ENCODE peak calls at places on chromosome 15, in four cellular contexts. I is GM12878, Z is WTC11, X is HepG2. Y is an unnamed sample.

GRCh38 chr15:40937762-40938529 is 8.8 kb downstream of the DLL4 start:
- DNase-seq in I (no peak), Z (no peak), X (no peak), Y (no peak)

GRCh38 chr15:58221591-58222241 is 83.5 kb downstream of the AQP9 start:
- DNase-seq in I (no peak), Z (peak), X (peak), Y (peak)

GRCh38 chr15:80645494-80646065 is 49.5 kb upstream of the ABHD17C start:
- DNase-seq in I (no peak), Z (no peak), X (no peak), Y (no peak)

GRCh38 chr15:48796930-48797329 is 13.9 kb downstream of the CEP152 start:
- DNase-seq in I (peak), Z (no peak), X (no peak), Y (no peak)

GRCh38 chr15:74422723-74423442 is 10.9 kb downstream of the SEMA7A start:
- DNase-seq in I (no peak), Z (peak), X (peak), Y (no peak)

GRCh38 chr15:74994236-74994635 is 1.1 kb upstream of the SCAMP5 start:
- DNase-seq in I (no peak), Z (no peak), X (no peak), Y (no peak)

GRCh38 chr15:76199106-76200082 is 111.9 kb downstream of the ETFA start:
- DNase-seq in I (no peak), Z (no peak), X (no peak), Y (peak)

GRCh38 chr15:26212109-26212508 is 349.0 kb upstream of the ATP10A start:
- DNase-seq in I (no peak), Z (no peak), X (no peak), Y (no peak)

GRCh38 chr15:25810631-25811077 is 52.5 kb downstream of the ATP10A start:
- DNase-seq in I (no peak), Z (no peak), X (no peak), Y (no peak)

GRCh38 chr15:31227954-31228542 is 98.6 kb upstream of the KLF13 start:
- DNase-seq in I (no peak), Z (no peak), X (no peak), Y (no peak)

GRCh38 chr15:62254137-62254934 is 89.3 kb upstream of the C2CD4B start:
- DNase-seq in I (no peak), Z (peak), X (peak), Y (peak)

GRCh38 chr15:22786868-22787698 is 639 bp downstream of the NIPA1 start:
- DNase-seq in I (no peak), Z (peak), X (peak), Y (peak)

GRCh38 chr15:39247574-39247973 is 333.3 kb upstream of the THBS1 start:
- DNase-seq in I (no peak), Z (no peak), X (no peak), Y (no peak)

GRCh38 chr15:75455982-75456531 is 4.6 kb upstream of the SIN3A start:
- DNase-seq in I (peak), Z (no peak), X (peak), Y (peak)

GRCh38 chr15:87477759-87478687 is 778.5 kb downstream of the NTRK3 start:
- DNase-seq in I (no peak), Z (no peak), X (no peak), Y (no peak)

GRCh38 chr15:73753250-73754130 is at the start of gene INSYN1:
- DNase-seq in I (no peak), Z (peak), X (no peak), Y (no peak)

GRCh38 chr15:50876989-50877360 is 31.5 kb upstream of the AP4E1 start:
- DNase-seq in I (no peak), Z (peak), X (peak), Y (peak)

GRCh38 chr15:60945196-60945595 is 283.9 kb downstream of the RORA start:
- DNase-seq in I (no peak), Z (no peak), X (no peak), Y (no peak)

GRCh38 chr15:60949034-60949977 is 279.8 kb downstream of the RORA start:
- DNase-seq in I (no peak), Z (no peak), X (no peak), Y (no peak)
- TF ChIP-seq CBFB in I (no peak), Z (no peak), X (no peak), Y (no peak)

GRCh38 chr15:85754993-85755392 is 39.7 kb downstream of the KLHL25 start:
- DNase-seq in I (no peak), Z (no peak), X (no peak), Y (no peak)
- TF ChIP-seq CBFB in I (no peak), Z (no peak), X (no peak), Y (no peak)

GRCh38 chr15:99683000-99683670 is 50.1 kb downstream of the LYSMD4 start:
- DNase-seq in I (no peak), Z (no peak), X (no peak), Y (no peak)
- TF ChIP-seq CBFB in I (no peak), Z (no peak), X (no peak), Y (no peak)

GRCh38 chr15:85920926-85921325 is 126.2 kb upstream of the KLHL25 start:
- DNase-seq in I (no peak), Z (no peak), X (no peak), Y (no peak)
- TF ChIP-seq CBFB in I (no peak), Z (no peak), X (no peak), Y (no peak)

GRCh38 chr15:32649336-32649735 is 7.8 kb downstream of the SCG5 start:
- DNase-seq in I (no peak), Z (no peak), X (peak), Y (no peak)
- TF ChIP-seq CBFB in I (no peak), Z (no peak), X (no peak), Y (no peak)

DNA sequence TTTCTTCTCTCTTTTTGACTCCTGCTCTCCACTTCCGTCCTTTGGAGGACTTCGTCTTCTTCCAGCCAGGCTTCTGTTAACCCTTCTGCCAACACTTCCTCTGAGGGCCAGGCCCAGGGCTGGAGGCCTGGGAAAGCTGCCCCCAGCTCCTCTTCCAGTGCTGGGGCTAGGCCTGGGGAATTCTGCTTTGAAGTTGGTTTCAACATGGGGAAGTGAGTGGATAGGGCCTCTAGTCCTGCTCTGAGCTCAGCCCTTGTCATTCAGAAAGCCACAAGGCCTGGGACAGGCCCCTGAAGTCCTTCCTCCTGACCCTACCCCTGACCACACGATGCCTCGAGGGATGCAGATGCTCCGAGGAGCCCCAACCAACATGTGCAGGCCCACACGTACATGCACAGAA is 53.9 kb upstream of the HERC1 start:
- DNase-seq in I (no peak), Z (no peak), X (no peak), Y (no peak)
- TF ChIP-seq CBFB in I (no peak), Z (no peak), X (no peak), Y (no peak)

GRCh38 chr15:64619880-64620839 is 155.2 kb downstream of the RBPMS2 start:
- DNase-seq in I (no peak), Z (no peak), X (no peak), Y (no peak)
- TF ChIP-seq CBFB in I (no peak), Z (no peak), X (no peak), Y (no peak)

GRCh38 chr15:53576841-53577240 is 182.6 kb downstream of the WDR72 start:
- DNase-seq in I (no peak), Z (no peak), X (peak), Y (no peak)
- TF ChIP-seq CBFB in I (no peak), Z (no peak), X (no peak), Y (no peak)